ENCODE peak calls at places on chromosomes 12 and 14, in ten cellular contexts. One of them, this sample, is unnamed.

GRCh38 chr12:78121969-78122610 is 291.4 kb downstream of the NAV3 start:
- DNase-seq in neural progenitor cell: no peak
- DNase-seq in pancreas: peak; percentile 33
- DNase-seq in esophagus squamous epithelium: no peak
- DNase-seq in tibial artery: no peak
- DNase-seq in CD4-positive, CD25-positive, alpha-beta regulatory T cell: no peak
- DNase-seq in CD8-positive, alpha-beta memory T cell: no peak
- DNase-seq in coronary artery: no peak
- DNase-seq in adrenal gland: no peak
- DNase-seq in right atrium auricular region: no peak
- DNase-seq in this sample: no peak

GRCh38 chr14:19949218-19949617 is 18.5 kb downstream of the OR4K1 start:
- DNase-seq in CD8-positive, alpha-beta memory T cell: no peak
- DNase-seq in right atrium auricular region: no peak
- DNase-seq in tibial artery: no peak
- DNase-seq in pancreas: no peak
- DNase-seq in CD4-positive, CD25-positive, alpha-beta regulatory T cell: no peak
- DNase-seq in coronary artery: no peak
- DNase-seq in neural progenitor cell: no peak
- DNase-seq in esophagus squamous epithelium: no peak
- DNase-seq in adrenal gland: no peak
- DNase-seq in this sample: no peak

GRCh38 chr14:22887260-22887989 is 4.4 kb downstream of the REM2 start:
- DNase-seq in esophagus squamous epithelium: no peak
- DNase-seq in right atrium auricular region: no peak
- DNase-seq in CD8-positive, alpha-beta memory T cell: no peak
- DNase-seq in CD4-positive, CD25-positive, alpha-beta regulatory T cell: peak; percentile 84
- DNase-seq in neural progenitor cell: peak; percentile 89
- DNase-seq in tibial artery: peak; percentile 75
- DNase-seq in adrenal gland: no peak
- DNase-seq in pancreas: no peak
- DNase-seq in coronary artery: no peak
- DNase-seq in this sample: peak; percentile 90

GRCh38 chr12:52156757-52157565 is 34.9 kb downstream of the KRT80 start:
- DNase-seq in CD8-positive, alpha-beta memory T cell: peak; percentile 56
- DNase-seq in neural progenitor cell: peak; percentile 84
- DNase-seq in CD4-positive, CD25-positive, alpha-beta regulatory T cell: peak; percentile 68
- DNase-seq in esophagus squamous epithelium: no peak
- DNase-seq in adrenal gland: peak; percentile 79
- DNase-seq in tibial artery: peak; percentile 84
- DNase-seq in right atrium auricular region: peak; percentile 76
- DNase-seq in pancreas: peak; percentile 91
- DNase-seq in coronary artery: no peak
- DNase-seq in this sample: peak; percentile 87

GRCh38 chr12:104204690-104205480 is 10.7 kb upstream of the TXNRD1 start:
- DNase-seq in pancreas: no peak
- DNase-seq in right atrium auricular region: no peak
- DNase-seq in esophagus squamous epithelium: no peak
- DNase-seq in adrenal gland: no peak
- DNase-seq in neural progenitor cell: no peak
- DNase-seq in CD4-positive, CD25-positive, alpha-beta regulatory T cell: no peak
- DNase-seq in tibial artery: no peak
- DNase-seq in CD8-positive, alpha-beta memory T cell: no peak
- DNase-seq in coronary artery: no peak
- DNase-seq in this sample: no peak

GRCh38 chr12:12804432-12804886 is 8.7 kb upstream of the DDX47 start:
- DNase-seq in CD8-positive, alpha-beta memory T cell: no peak
- DNase-seq in coronary artery: no peak
- DNase-seq in CD4-positive, CD25-positive, alpha-beta regulatory T cell: no peak
- DNase-seq in tibial artery: no peak
- DNase-seq in right atrium auricular region: no peak
- DNase-seq in neural progenitor cell: no peak
- DNase-seq in esophagus squamous epithelium: no peak
- DNase-seq in adrenal gland: no peak
- DNase-seq in pancreas: no peak
- DNase-seq in this sample: no peak

GRCh38 chr12:63941879-63942278 is 97.4 kb downstream of the SRGAP1 start:
- DNase-seq in neural progenitor cell: no peak
- DNase-seq in tibial artery: no peak
- DNase-seq in right atrium auricular region: no peak
- DNase-seq in adrenal gland: no peak
- DNase-seq in coronary artery: no peak
- DNase-seq in CD4-positive, CD25-positive, alpha-beta regulatory T cell: no peak
- DNase-seq in pancreas: no peak
- DNase-seq in esophagus squamous epithelium: no peak
- DNase-seq in CD8-positive, alpha-beta memory T cell: no peak
- DNase-seq in this sample: no peak

GRCh38 chr12:53995311-53996187 is 4.4 kb upstream of the HOXC9 start:
- DNase-seq in adrenal gland: no peak
- DNase-seq in neural progenitor cell: no peak
- DNase-seq in coronary artery: no peak
- DNase-seq in right atrium auricular region: no peak
- DNase-seq in CD4-positive, CD25-positive, alpha-beta regulatory T cell: peak; percentile 31
- DNase-seq in tibial artery: peak; percentile 90
- DNase-seq in esophagus squamous epithelium: no peak
- DNase-seq in CD8-positive, alpha-beta memory T cell: no peak
- DNase-seq in pancreas: no peak
- DNase-seq in this sample: no peak

GRCh38 chr12:16880864-16881285 is 274.9 kb upstream of the LMO3 start:
- DNase-seq in CD8-positive, alpha-beta memory T cell: no peak
- DNase-seq in neural progenitor cell: peak; percentile 36
- DNase-seq in CD4-positive, CD25-positive, alpha-beta regulatory T cell: no peak
- DNase-seq in esophagus squamous epithelium: no peak
- DNase-seq in right atrium auricular region: no peak
- DNase-seq in coronary artery: no peak
- DNase-seq in pancreas: peak; percentile 16
- DNase-seq in tibial artery: no peak
- DNase-seq in adrenal gland: no peak
- DNase-seq in this sample: no peak

DNA sequence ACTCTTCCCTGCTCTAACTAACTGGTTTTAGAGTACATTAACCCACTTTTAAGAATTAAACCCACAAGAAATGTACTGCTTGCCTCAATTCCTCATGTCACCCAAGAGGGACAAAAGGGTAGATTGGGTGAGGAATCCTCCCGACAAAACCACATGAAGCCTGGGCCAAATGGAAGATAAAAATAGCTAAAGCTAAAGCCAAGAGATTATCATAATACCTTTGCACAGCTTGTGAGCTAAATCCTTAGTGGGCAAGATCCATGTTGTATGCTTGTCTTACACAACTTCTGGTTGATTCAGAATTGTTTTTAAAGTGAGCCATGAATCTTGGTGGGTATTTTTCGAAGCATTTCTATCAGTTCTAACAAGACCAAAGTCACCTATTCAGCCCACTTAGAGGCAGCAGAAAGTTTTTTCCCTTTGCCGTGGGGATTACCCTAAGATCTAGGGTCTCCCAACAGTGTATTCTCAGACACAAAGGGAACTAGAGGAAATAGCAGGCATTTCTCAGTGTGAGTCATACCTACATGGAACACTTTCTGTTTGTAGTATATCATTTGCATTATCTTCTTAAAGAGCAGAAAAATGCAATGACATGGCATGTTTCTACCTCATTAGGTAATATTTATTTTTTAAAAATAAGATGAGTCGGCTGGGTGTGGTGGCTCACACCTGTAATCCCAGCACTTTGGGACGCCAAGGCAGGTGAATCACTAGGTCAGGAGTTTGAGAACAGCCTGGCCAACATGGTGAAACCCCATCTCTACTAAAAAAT is 616.6 kb downstream of the KCNH5 start:
- DNase-seq in CD8-positive, alpha-beta memory T cell: no peak
- DNase-seq in esophagus squamous epithelium: no peak
- DNase-seq in pancreas: no peak
- DNase-seq in tibial artery: no peak
- DNase-seq in CD4-positive, CD25-positive, alpha-beta regulatory T cell: no peak
- DNase-seq in neural progenitor cell: no peak
- DNase-seq in right atrium auricular region: no peak
- DNase-seq in adrenal gland: no peak
- DNase-seq in coronary artery: no peak
- DNase-seq in this sample: no peak
- H3K27ac ChIP-seq in CD8-positive, alpha-beta memory T cell: no peak overlapping the region
- H3K27ac ChIP-seq in esophagus squamous epithelium: peak overlapping the region; percentile 60
- H3K27ac ChIP-seq in pancreas: no peak overlapping the region
- H3K27ac ChIP-seq in tibial artery: no peak overlapping the region
- H3K27ac ChIP-seq in CD4-positive, CD25-positive, alpha-beta regulatory T cell: no peak overlapping the region
- H3K27ac ChIP-seq in neural progenitor cell: no peak overlapping the region
- H3K27ac ChIP-seq in right atrium auricular region: no peak overlapping the region
- H3K27ac ChIP-seq in adrenal gland: no peak overlapping the region
- H3K27ac ChIP-seq in coronary artery: no peak overlapping the region
- H3K27ac ChIP-seq in this sample: no peak overlapping the region

DNA sequence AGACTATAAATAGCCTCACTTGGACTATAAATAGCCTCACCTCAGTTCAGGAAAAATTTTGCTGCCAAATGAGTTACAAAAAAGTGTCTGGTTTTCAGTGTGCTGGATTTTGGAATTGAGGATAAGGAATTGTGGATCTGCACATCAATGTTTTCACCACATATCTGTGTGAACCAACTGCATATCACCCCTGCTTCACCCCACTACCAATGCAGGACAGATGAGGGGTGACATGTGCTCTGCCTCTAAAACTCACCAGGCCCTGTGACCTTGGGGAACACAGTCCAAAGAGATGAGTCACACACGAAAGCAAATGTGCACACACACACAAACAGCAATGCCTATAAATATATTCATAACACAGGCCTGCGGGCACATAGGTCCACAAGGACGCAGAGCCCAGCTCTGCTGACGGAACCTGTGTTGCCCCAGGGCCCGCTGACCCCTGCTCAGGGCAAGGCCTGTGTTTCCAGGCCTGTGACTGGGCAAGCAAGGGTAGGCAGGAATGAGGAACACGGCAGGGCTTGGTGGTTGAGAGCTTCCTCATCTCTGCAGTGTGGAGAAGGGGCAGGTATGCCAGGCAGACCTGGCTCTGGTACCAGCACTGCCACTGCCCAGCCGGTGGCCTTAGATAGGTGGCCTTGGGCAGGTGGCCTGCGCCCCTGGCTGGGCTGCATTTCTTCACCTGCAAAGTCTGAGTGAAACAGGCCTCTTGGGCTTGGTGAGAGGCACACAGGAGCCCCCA is 82.4 kb downstream of the ARL6IP4 start:
- DNase-seq in CD8-positive, alpha-beta memory T cell: no peak
- DNase-seq in right atrium auricular region: peak; percentile 73
- DNase-seq in tibial artery: peak; percentile 89
- DNase-seq in adrenal gland: peak; percentile 75
- DNase-seq in pancreas: peak; percentile 74
- DNase-seq in neural progenitor cell: no peak
- DNase-seq in CD4-positive, CD25-positive, alpha-beta regulatory T cell: no peak
- DNase-seq in esophagus squamous epithelium: no peak
- DNase-seq in coronary artery: peak; percentile 81
- DNase-seq in this sample: peak; percentile 51
- H3K4me3 ChIP-seq in CD8-positive, alpha-beta memory T cell: no peak overlapping the region
- H3K4me3 ChIP-seq in right atrium auricular region: no peak overlapping the region
- H3K4me3 ChIP-seq in tibial artery: no peak overlapping the region
- H3K4me3 ChIP-seq in adrenal gland: no peak overlapping the region
- H3K4me3 ChIP-seq in pancreas: no peak overlapping the region
- H3K4me3 ChIP-seq in neural progenitor cell: no peak overlapping the region
- H3K4me3 ChIP-seq in CD4-positive, CD25-positive, alpha-beta regulatory T cell: no peak overlapping the region
- H3K4me3 ChIP-seq in esophagus squamous epithelium: no peak overlapping the region
- H3K4me3 ChIP-seq in coronary artery: no peak overlapping the region
- H3K4me3 ChIP-seq in this sample: no peak overlapping the region

GRCh38 chr12:14833336-14833735 is 10.0 kb downstream of the ART4 start:
- DNase-seq in tibial artery: no peak
- DNase-seq in right atrium auricular region: no peak
- DNase-seq in CD8-positive, alpha-beta memory T cell: no peak
- DNase-seq in CD4-positive, CD25-positive, alpha-beta regulatory T cell: no peak
- DNase-seq in coronary artery: no peak
- DNase-seq in neural progenitor cell: no peak
- DNase-seq in adrenal gland: no peak
- DNase-seq in esophagus squamous epithelium: no peak
- DNase-seq in pancreas: no peak
- DNase-seq in this sample: no peak
- H3K27ac ChIP-seq in tibial artery: no peak overlapping the region
- H3K27ac ChIP-seq in right atrium auricular region: no peak overlapping the region
- H3K27ac ChIP-seq in CD8-positive, alpha-beta memory T cell: no peak overlapping the region
- H3K27ac ChIP-seq in CD4-positive, CD25-positive, alpha-beta regulatory T cell: no peak overlapping the region
- H3K27ac ChIP-seq in coronary artery: no peak overlapping the region
- H3K27ac ChIP-seq in neural progenitor cell: no peak overlapping the region
- H3K27ac ChIP-seq in adrenal gland: no peak overlapping the region
- H3K27ac ChIP-seq in esophagus squamous epithelium: no peak overlapping the region
- H3K27ac ChIP-seq in pancreas: no peak overlapping the region
- H3K27ac ChIP-seq in this sample: no peak overlapping the region

GRCh38 chr14:64550539-64551333 is 975 bp downstream of the PPP1R36 start:
- DNase-seq in adrenal gland: no peak
- DNase-seq in esophagus squamous epithelium: no peak
- DNase-seq in tibial artery: no peak
- DNase-seq in neural progenitor cell: no peak
- DNase-seq in CD4-positive, CD25-positive, alpha-beta regulatory T cell: no peak
- DNase-seq in coronary artery: no peak
- DNase-seq in right atrium auricular region: no peak
- DNase-seq in pancreas: no peak
- DNase-seq in CD8-positive, alpha-beta memory T cell: no peak
- DNase-seq in this sample: no peak
- H3K4me3 ChIP-seq in adrenal gland: no peak overlapping the region
- H3K4me3 ChIP-seq in esophagus squamous epithelium: peak overlapping the region; percentile 65
- H3K4me3 ChIP-seq in tibial artery: no peak overlapping the region
- H3K4me3 ChIP-seq in neural progenitor cell: peak overlapping the region; percentile 44
- H3K4me3 ChIP-seq in CD4-positive, CD25-positive, alpha-beta regulatory T cell: no peak overlapping the region
- H3K4me3 ChIP-seq in coronary artery: peak overlapping the region; percentile 59
- H3K4me3 ChIP-seq in right atrium auricular region: peak overlapping the region; percentile 47
- H3K4me3 ChIP-seq in pancreas: no peak overlapping the region
- H3K4me3 ChIP-seq in CD8-positive, alpha-beta memory T cell: no peak overlapping the region
- H3K4me3 ChIP-seq in this sample: no peak overlapping the region

GRCh38 chr12:120117961-120118709 is 1.6 kb upstream of the RAB35 start:
- DNase-seq in CD4-positive, CD25-positive, alpha-beta regulatory T cell: no peak
- DNase-seq in esophagus squamous epithelium: no peak
- DNase-seq in tibial artery: no peak
- DNase-seq in adrenal gland: no peak
- DNase-seq in neural progenitor cell: peak; percentile 51
- DNase-seq in coronary artery: no peak
- DNase-seq in CD8-positive, alpha-beta memory T cell: no peak
- DNase-seq in right atrium auricular region: no peak
- DNase-seq in pancreas: no peak
- DNase-seq in this sample: peak; percentile 59
- H3K27ac ChIP-seq in CD4-positive, CD25-positive, alpha-beta regulatory T cell: peak overlapping the region; percentile 94
- H3K27ac ChIP-seq in esophagus squamous epithelium: peak overlapping the region; percentile 97
- H3K27ac ChIP-seq in tibial artery: peak overlapping the region; percentile 93
- H3K27ac ChIP-seq in adrenal gland: peak overlapping the region; percentile 52
- H3K27ac ChIP-seq in neural progenitor cell: no peak overlapping the region
- H3K27ac ChIP-seq in coronary artery: no peak overlapping the region
- H3K27ac ChIP-seq in CD8-positive, alpha-beta memory T cell: peak overlapping the region; percentile 90
- H3K27ac ChIP-seq in right atrium auricular region: no peak overlapping the region
- H3K27ac ChIP-seq in pancreas: peak overlapping the region; percentile 90
- H3K27ac ChIP-seq in this sample: peak overlapping the region; percentile 89